ENCODE peak calls at places on chromosome 11, in five cellular contexts. K is tibial nerve; P is GDM1; T is activated CD8-positive, alpha-beta T cell treated with anti-CD3 and anti-CD28 coated beads, Interleukin-2, amount 10 ng/mL, durations not matched to agents 7 days and 5 days; G is NCI-H2081. Z is an unnamed sample.

GRCh38 chr11:88169481-88169880 is 5.8 kb downstream of the RAB38 start:
- DNase-seq in K (no peak), P (no peak), T (no peak), G (no peak), Z (no peak)

GRCh38 chr11:114109206-114110090 is 49.9 kb downstream of the ZBTB16 start:
- DNase-seq in K (no peak), P (peak), T (no peak), G (no peak), Z (no peak)

GRCh38 chr11:123166095-123166559 is 28.9 kb downstream of the CLMP start:
- DNase-seq in K (peak), P (no peak), T (peak), G (no peak), Z (no peak)

GRCh38 chr11:1259076-1259461 is 36.2 kb downstream of the MUC5B start:
- DNase-seq in K (no peak), P (no peak), T (no peak), G (no peak), Z (no peak)

GRCh38 chr11:69211540-69212120 is 55.9 kb downstream of the SMIM38 start:
- DNase-seq in K (no peak), P (no peak), T (no peak), G (no peak), Z (no peak)

GRCh38 chr11:119431523-119431922 is 8.6 kb upstream of the THY1 start:
- DNase-seq in K (no peak), P (no peak), T (no peak), G (no peak), Z (no peak)

GRCh38 chr11:1640076-1640946 is 10.7 kb downstream of the KRTAP5-5 start:
- DNase-seq in K (no peak), P (no peak), T (peak), G (peak), Z (peak)

GRCh38 chr11:85464283-85464682 is 162.9 kb downstream of the DLG2 start:
- DNase-seq in K (no peak), P (no peak), T (no peak), G (no peak), Z (no peak)

GRCh38 chr11:95363710-95364109 is 132.7 kb upstream of the SESN3 start:
- DNase-seq in K (no peak), P (no peak), T (no peak), G (peak), Z (peak)

GRCh38 chr11:69670158-69670845 is 4.9 kb downstream of the LTO1 start:
- DNase-seq in K (peak), P (peak), T (peak), G (peak), Z (peak)

GRCh38 chr11:94934362-94934761 is 39.0 kb downstream of the CWC15 start:
- DNase-seq in K (no peak), P (no peak), T (peak), G (no peak), Z (no peak)

GRCh38 chr11:32280339-32280738 is 155.0 kb downstream of the WT1 start:
- DNase-seq in K (no peak), P (no peak), T (no peak), G (no peak), Z (no peak)

GRCh38 chr11:11582261-11582701 is 39.5 kb downstream of the GALNT18 start:
- DNase-seq in K (no peak), P (no peak), T (no peak), G (no peak), Z (no peak)

GRCh38 chr11:12838463-12839120 is 164.4 kb downstream of the TEAD1 start:
- DNase-seq in K (no peak), P (no peak), T (no peak), G (no peak), Z (no peak)

GRCh38 chr11:115275045-115275444 is 229.2 kb downstream of the CADM1 start:
- DNase-seq in K (no peak), P (no peak), T (no peak), G (no peak), Z (no peak)

GRCh38 chr11:60946601-60947265 is 5.2 kb downstream of the SLC15A3 start:
- DNase-seq in K (no peak), P (no peak), T (no peak), G (no peak), Z (no peak)

GRCh38 chr11:1267441-1268100 is 41.9 kb downstream of the TOLLIP start:
- DNase-seq in K (no peak), P (no peak), T (no peak), G (no peak), Z (no peak)

GRCh38 chr11:61947486-61948210 is 2.5 kb upstream of the BEST1 start:
- DNase-seq in K (peak), P (peak), T (peak), G (peak), Z (peak)

GRCh38 chr11:75593337-75593915 is 31.4 kb downstream of the SERPINH1 start:
- DNase-seq in K (no peak), P (no peak), T (no peak), G (no peak), Z (peak)

GRCh38 chr11:130766650-130767297 is 149.5 kb downstream of the SNX19 start:
- DNase-seq in K (no peak), P (no peak), T (no peak), G (no peak), Z (no peak)

GRCh38 chr11:44398266-44399045 is 88.5 kb upstream of the ALX4 start:
- DNase-seq in K (no peak), P (no peak), T (no peak), G (no peak), Z (no peak)

GRCh38 chr11:83249972-83250593 is 36.1 kb downstream of the CCDC90B start:
- DNase-seq in K (peak), P (no peak), T (peak), G (peak), Z (peak)

GRCh38 chr11:126335463-126335760 is 20.1 kb upstream of the ST3GAL4 start:
- DNase-seq in K (no peak), P (no peak), T (no peak), G (no peak), Z (no peak)

GRCh38 chr11:125448136-125448535 is 47.9 kb downstream of the FEZ1 start:
- DNase-seq in K (no peak), P (no peak), T (no peak), G (no peak), Z (no peak)

GRCh38 chr11:127362754-127363153 is 362.2 kb upstream of the KIRREL3 start:
- DNase-seq in K (no peak), P (no peak), T (no peak), G (no peak), Z (no peak)

GRCh38 chr11:114059984-114060401 is 482 bp downstream of the ZBTB16 start:
- DNase-seq in K (no peak), P (no peak), T (peak), G (no peak), Z (peak)

GRCh38 chr11:94511932-94512781 is at the start of gene C11orf97:
- DNase-seq in K (peak), P (no peak), T (peak), G (peak), Z (peak)

Z was measured in COR-L47.